ENCODE peak calls at places on chromosome 1, in five cellular contexts. C, M, E, R and Q are unnamed samples.

GRCh38 chr1:183630748-183631147 is 4.8 kb downstream of the ARPC5 start:
- DNase-seq in C (no peak), M (no peak), E (peak; percentile 83), R (no peak), Q (no peak)

GRCh38 chr1:192626366-192627179 is 9.4 kb upstream of the RGS13 start:
- DNase-seq in C (no peak), M (no peak), E (no peak), R (no peak), Q (no peak)

GRCh38 chr1:238329671-238330070 is 438.9 kb upstream of the ZP4 start:
- DNase-seq in C (no peak), M (no peak), E (no peak), R (no peak), Q (no peak)

GRCh38 chr1:217138173-217138838 is 415.1 kb upstream of the ESRRG start:
- DNase-seq in C (no peak), M (no peak), E (no peak), R (no peak), Q (no peak)

GRCh38 chr1:243286409-243287127 is 30.7 kb downstream of the SDCCAG8 start:
- DNase-seq in C (no peak), M (no peak), E (peak; percentile 49), R (no peak), Q (no peak)

GRCh38 chr1:24866211-24867063 is 63.6 kb downstream of the RUNX3 start:
- DNase-seq in C (no peak), M (no peak), E (peak; percentile 62), R (peak; percentile 16), Q (no peak)

GRCh38 chr1:177925006-177925405 is 44.9 kb downstream of the SEC16B start:
- DNase-seq in C (no peak), M (no peak), E (no peak), R (no peak), Q (no peak)

GRCh38 chr1:85054664-85055063 is 6.4 kb upstream of the MCOLN3 start:
- DNase-seq in C (no peak), M (no peak), E (no peak), R (no peak), Q (no peak)

GRCh38 chr1:15331673-15332072 is 78.0 kb upstream of the EFHD2 start:
- DNase-seq in C (no peak), M (no peak), E (no peak), R (no peak), Q (no peak)

GRCh38 chr1:162942903-162943567 is 82.1 kb upstream of the CCDC190 start:
- DNase-seq in C (no peak), M (no peak), E (peak; percentile 48), R (no peak), Q (no peak)

GRCh38 chr1:201468844-201469644 is at the start of gene PHLDA3:
- DNase-seq in C (peak; percentile 88), M (peak; percentile 83), E (peak; percentile 93), R (peak; percentile 79), Q (peak; percentile 75)

GRCh38 chr1:240254778-240255291 is 163.2 kb downstream of the FMN2 start:
- DNase-seq in C (no peak), M (peak; percentile 8), E (no peak), R (no peak), Q (no peak)

GRCh38 chr1:150207278-150207971 is 28.5 kb downstream of the ANP32E start:
- DNase-seq in C (no peak), M (no peak), E (no peak), R (no peak), Q (no peak)

GRCh38 chr1:156922986-156923564 is 2.6 kb downstream of the LRRC71 start:
- DNase-seq in C (no peak), M (peak; percentile 35), E (no peak), R (no peak), Q (no peak)

GRCh38 chr1:88802404-88802803 is 89.0 kb downstream of the GTF2B start:
- DNase-seq in C (no peak), M (no peak), E (no peak), R (no peak), Q (no peak)

GRCh38 chr1:32759997-32760623 is 57.0 kb downstream of the YARS1 start:
- DNase-seq in C (peak; percentile 96), M (peak; percentile 99), E (no peak), R (peak; percentile 96), Q (peak; percentile 99)

GRCh38 chr1:241592273-241592958 is 47.8 kb downstream of the CHML start:
- DNase-seq in C (no peak), M (no peak), E (peak; percentile 90), R (no peak), Q (no peak)

DNA sequence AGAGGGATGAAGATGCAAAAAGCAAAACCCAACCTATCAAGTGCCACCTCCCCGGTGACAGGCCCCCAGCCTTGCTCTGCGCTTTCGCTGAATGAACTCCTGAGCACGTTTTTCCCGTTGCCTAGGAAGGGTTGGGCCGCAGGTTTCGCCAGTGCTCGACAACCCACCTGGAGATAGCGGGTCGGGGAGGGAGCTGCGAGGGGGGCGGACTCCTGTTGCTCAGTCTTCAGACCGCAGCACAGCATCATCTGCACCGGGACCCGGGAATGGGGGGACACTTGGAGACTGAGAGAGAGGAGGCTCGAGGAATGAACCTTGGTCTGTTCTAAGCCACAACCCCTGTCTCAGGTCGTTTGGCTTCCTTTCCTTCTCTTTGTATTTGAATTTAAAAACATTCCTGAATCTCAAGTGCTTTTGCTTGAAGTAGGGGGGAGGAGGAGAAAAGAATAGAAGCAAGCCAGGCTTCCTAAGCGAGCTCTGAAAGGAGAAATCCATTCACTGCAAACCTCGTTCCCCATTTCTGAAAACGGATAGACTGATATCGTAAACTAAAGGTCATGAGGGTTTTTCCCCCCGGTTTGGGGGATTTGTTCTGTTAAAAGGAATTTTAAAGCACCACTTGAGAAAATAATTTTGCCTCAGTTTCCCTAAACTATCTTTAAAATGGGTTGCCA is 1.2 kb downstream of the AK5 start:
- DNase-seq in C (no peak), M (peak; percentile 9), E (peak; percentile 46), R (no peak), Q (no peak)
- H3K4me3 ChIP-seq in C (peak overlapping the region; percentile 40), M (no peak overlapping the region), E (peak overlapping the region; percentile 93), R (no peak overlapping the region), Q (no peak overlapping the region)

GRCh38 chr1:111618081-111618480 is 1.5 kb upstream of the RAP1A start:
- DNase-seq in C (no peak), M (no peak), E (no peak), R (no peak), Q (no peak)

GRCh38 chr1:111620412-111620971 is 903 bp downstream of the RAP1A start:
- DNase-seq in C (no peak), M (no peak), E (no peak), R (peak; percentile 66), Q (no peak)

GRCh38 chr1:111619635-111620411 is at the start of gene RAP1A:
- DNase-seq in C (peak; percentile 94), M (peak; percentile 96), E (peak; percentile 96), R (peak; percentile 96), Q (peak; percentile 97)

GRCh38 chr1:111621050-111621449 is 1.5 kb downstream of the RAP1A start:
- DNase-seq in C (no peak), M (no peak), E (peak; percentile 63), R (no peak), Q (no peak)

DNA sequence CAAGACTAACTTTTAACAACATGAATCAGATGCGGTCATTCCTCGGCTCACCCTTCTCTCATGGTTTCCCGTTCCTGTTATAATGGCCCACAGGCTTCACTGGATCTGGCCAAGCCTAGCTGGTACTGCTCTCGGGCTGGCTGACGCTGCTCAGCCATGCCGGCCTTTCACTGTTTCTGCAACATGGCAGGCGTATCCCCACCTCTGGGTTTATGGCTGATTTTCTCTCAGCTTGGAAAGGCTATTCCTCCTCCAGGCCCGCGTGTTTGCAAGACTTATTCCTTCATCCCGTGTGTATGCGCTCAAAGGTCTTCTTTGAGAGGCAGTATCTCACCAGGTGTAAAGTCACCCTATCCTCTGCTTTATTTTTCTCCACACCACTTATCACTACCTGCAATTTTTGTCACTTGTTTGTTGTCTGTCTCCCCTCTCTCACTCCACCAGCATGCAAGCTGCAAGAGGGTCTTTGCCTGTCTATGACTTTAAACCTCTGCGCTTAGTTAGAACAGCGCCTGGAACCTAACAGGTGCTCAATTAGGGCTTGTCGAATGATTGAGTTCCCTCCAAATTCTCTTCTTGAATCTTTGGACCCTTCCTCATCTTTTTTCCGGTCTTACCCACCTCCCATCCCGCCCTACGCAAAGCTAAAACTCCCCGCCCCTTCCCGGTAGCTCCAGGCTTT is 495 bp upstream of the RAP1A start:
- DNase-seq in C (no peak), M (peak; percentile 11), E (no peak), R (no peak), Q (no peak)
- H3K4me1 ChIP-seq in C (no peaks in the 10 kb centered on the region), M (peaks cover 22% of the 10 kb centered on the region), E (peaks cover 16% of the 10 kb centered on the region), R (peaks cover 4% of the 10 kb centered on the region), Q (peaks cover 12% of the 10 kb centered on the region)

GRCh38 chr1:207454046-207454964 is at the start of gene CR2:
- DNase-seq in C (peak; percentile 10), M (peak; percentile 74), E (peak; percentile 22), R (peak; percentile 46), Q (peak; percentile 69)
- H3K4me3 ChIP-seq in C (peak within 1 kb of the TSS; percentile 32), M (peak within 1 kb of the TSS; percentile 16), E (peak within 1 kb of the TSS; percentile 10), R (peak within 1 kb of the TSS; percentile 13), Q (peak within 1 kb of the TSS; percentile 18)

DNA sequence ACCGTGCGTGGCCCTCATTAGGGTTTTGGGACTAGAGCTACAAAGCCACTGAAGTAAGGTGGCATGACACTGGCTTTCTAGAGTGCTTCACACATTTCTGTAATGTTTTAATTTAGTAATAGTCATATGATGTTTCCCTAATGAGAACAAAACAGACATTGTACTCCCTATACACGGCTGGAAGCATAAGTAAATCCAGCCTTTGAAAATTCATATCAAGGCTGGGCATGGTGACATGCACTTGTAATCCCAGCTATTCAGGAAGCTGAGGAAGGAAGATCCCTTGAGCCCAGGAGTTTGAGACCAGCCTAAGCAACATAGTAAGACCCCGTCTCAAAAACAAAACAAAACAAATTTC is 7.4 kb downstream of the USP48 start:
- DNase-seq in C (no peak), M (no peak), E (no peak), R (no peak), Q (no peak)
- H3K4me1 ChIP-seq in C (no peaks in the 10 kb centered on the region), M (no peaks in the 10 kb centered on the region), E (peaks cover 5% of the 10 kb centered on the region), R (peaks cover 5% of the 10 kb centered on the region), Q (peaks cover 5% of the 10 kb centered on the region)

GRCh38 chr1:110174961-110175360 is 24.7 kb downstream of the SLC6A17 start:
- DNase-seq in C (no peak), M (no peak), E (peak; percentile 22), R (no peak), Q (no peak)

GRCh38 chr1:110172001-110172400 is 21.7 kb downstream of the SLC6A17 start:
- DNase-seq in C (no peak), M (no peak), E (no peak), R (no peak), Q (no peak)

GRCh38 chr1:110177775-110178174 is 27.5 kb downstream of the SLC6A17 start:
- DNase-seq in C (no peak), M (no peak), E (no peak), R (no peak), Q (no peak)

GRCh38 chr1:110173466-110174117 is 23.3 kb downstream of the SLC6A17 start:
- DNase-seq in C (no peak), M (peak; percentile 19), E (peak; percentile 39), R (no peak), Q (no peak)

DNA sequence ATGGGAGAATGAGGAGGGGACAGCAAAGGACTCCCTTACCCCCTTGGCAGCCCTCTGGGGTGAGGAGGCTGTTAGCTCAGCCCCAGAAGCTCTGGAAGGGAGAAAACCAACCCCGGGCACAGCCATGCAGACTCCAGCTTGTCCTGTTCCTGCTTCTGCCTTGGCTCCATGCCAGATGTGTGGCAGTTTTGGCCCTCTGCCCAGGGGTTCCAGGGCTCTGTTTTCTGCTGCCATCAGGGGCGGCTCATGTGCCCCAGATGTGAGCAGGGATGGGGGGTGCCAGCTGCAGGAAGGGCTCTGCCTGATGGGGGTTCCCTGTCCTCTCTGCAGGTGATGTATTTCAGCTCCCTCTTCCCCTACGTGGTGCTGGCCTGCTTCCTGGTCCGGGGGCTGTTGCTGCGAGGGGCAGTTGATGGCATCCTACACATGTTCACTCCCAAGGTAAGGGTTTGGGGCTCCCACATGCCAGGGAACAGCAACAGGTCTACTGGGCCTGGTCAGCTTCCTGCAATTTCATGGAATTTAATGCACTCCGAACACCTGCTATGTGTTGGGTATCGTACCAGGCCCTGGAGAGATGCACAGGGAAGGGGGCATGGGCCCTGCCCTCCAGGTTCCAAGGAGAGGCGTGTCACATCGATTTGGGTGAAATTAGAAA is 26.1 kb downstream of the SLC6A17 start:
- DNase-seq in C (peak; percentile 20), M (peak; percentile 67), E (no peak), R (no peak), Q (peak; percentile 63)
- H3K4me3 ChIP-seq in C (no peak overlapping the region), M (no peak overlapping the region), E (no peak overlapping the region), R (no peak overlapping the region), Q (no peak overlapping the region)